ENCODE peak calls at places on chromosomes 11 and 22, in four cellular contexts. O is astrocyte of the spinal cord, Z is aorta, N is heart right ventricle. G is an unnamed sample.

GRCh38 chr11:64074239-64074638 is 38.5 kb downstream of the FLRT1 start:
- DNase-seq in O (no peak), Z (no peak), N (no peak), G (no peak)

GRCh38 chr11:10067629-10068300 is 226.3 kb downstream of the SBF2 start:
- DNase-seq in O (no peak), Z (no peak), N (no peak), G (no peak)

GRCh38 chr22:48918585-48919186 is 909.0 kb downstream of the BRD1 start:
- DNase-seq in O (no peak), Z (peak; percentile 33), N (no peak), G (no peak)

GRCh38 chr11:98798333-98798732 is 222.4 kb upstream of the CNTN5 start:
- DNase-seq in O (no peak), Z (no peak), N (no peak), G (no peak)

GRCh38 chr11:37107415-37107814 is 509.4 kb upstream of the RAG2 start:
- DNase-seq in O (no peak), Z (no peak), N (no peak), G (no peak)

GRCh38 chr22:29842740-29843139 is 4.7 kb upstream of the ASCC2 start:
- DNase-seq in O (peak; percentile 86), Z (no peak), N (no peak), G (peak; percentile 90)

GRCh38 chr22:49196046-49196511 is 631.6 kb downstream of the BRD1 start:
- DNase-seq in O (no peak), Z (peak; percentile 51), N (no peak), G (no peak)

GRCh38 chr11:119729581-119730346 is 764 bp upstream of the NECTIN1 start:
- DNase-seq in O (no peak), Z (peak; percentile 88), N (peak; percentile 72), G (no peak)

GRCh38 chr22:17199131-17199731 is 20.0 kb downstream of the ADA2 start:
- DNase-seq in O (peak; percentile 49), Z (no peak), N (no peak), G (peak; percentile 5)

GRCh38 chr22:44823396-44823795 is 71.0 kb downstream of the ARHGAP8 start:
- DNase-seq in O (no peak), Z (peak; percentile 39), N (no peak), G (no peak)

GRCh38 chr11:65258988-65259387 is 2.8 kb upstream of the POLA2 start:
- DNase-seq in O (no peak), Z (no peak), N (no peak), G (no peak)

GRCh38 chr22:19187716-19188563 is 9.4 kb upstream of the SLC25A1 start:
- DNase-seq in O (no peak), Z (peak; percentile 53), N (no peak), G (no peak)

GRCh38 chr11:860238-861104 is 17.8 kb downstream of the TSPAN4 start:
- DNase-seq in O (no peak), Z (no peak), N (no peak), G (no peak)
- H3K4me3 ChIP-seq in O (no peak overlapping the region), Z (no peak overlapping the region), N (peak overlapping the region; percentile 24), G (no peak overlapping the region)

DNA sequence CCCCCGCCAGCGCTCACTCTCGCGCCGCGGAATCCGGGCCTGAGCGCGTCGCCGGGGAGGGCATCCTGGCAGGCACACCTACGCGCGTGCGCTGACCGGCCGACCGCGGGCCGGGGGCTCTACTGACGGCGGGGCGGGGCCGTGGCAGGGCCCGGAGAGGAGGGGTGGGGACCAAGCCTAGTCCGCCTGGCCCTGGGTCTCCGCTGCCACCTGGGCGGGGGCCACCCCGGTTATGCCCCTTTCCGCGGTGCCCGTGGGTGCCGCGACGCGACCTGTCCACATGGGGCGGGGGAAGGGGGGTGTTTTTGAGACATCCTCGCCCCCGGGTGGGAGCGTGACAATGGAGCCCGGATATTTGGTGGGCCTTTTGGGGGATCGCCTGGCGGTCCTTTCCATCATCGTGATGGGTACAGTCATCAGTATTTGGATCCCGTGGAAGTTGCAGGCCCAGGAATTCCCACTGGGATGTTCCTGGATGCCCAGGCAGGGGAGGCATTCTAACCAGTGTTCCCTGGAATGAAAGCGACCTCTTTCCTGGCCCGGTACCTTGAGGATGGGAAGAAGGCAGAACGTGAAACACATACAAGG is 2.2 kb downstream of the NCAM1 start:
- DNase-seq in O (no peak), Z (no peak), N (no peak), G (no peak)
- H3K4me3 ChIP-seq in O (peak overlapping the region; percentile 53), Z (peak overlapping the region; percentile 15), N (peak overlapping the region; percentile 69), G (peak overlapping the region; percentile 67)

GRCh38 chr11:17722000-17722643 is 2.8 kb downstream of the MYOD1 start:
- DNase-seq in O (peak; percentile 30), Z (no peak), N (no peak), G (no peak)

GRCh38 chr11:17719940-17720795 is 797 bp downstream of the MYOD1 start:
- DNase-seq in O (no peak), Z (no peak), N (no peak), G (no peak)

GRCh38 chr11:17720796-17721171 is 1.4 kb downstream of the MYOD1 start:
- DNase-seq in O (no peak), Z (no peak), N (no peak), G (no peak)

GRCh38 chr11:17719028-17719939 is at the start of gene MYOD1:
- DNase-seq in O (peak; percentile 28), Z (no peak), N (no peak), G (peak; percentile 29)

DNA sequence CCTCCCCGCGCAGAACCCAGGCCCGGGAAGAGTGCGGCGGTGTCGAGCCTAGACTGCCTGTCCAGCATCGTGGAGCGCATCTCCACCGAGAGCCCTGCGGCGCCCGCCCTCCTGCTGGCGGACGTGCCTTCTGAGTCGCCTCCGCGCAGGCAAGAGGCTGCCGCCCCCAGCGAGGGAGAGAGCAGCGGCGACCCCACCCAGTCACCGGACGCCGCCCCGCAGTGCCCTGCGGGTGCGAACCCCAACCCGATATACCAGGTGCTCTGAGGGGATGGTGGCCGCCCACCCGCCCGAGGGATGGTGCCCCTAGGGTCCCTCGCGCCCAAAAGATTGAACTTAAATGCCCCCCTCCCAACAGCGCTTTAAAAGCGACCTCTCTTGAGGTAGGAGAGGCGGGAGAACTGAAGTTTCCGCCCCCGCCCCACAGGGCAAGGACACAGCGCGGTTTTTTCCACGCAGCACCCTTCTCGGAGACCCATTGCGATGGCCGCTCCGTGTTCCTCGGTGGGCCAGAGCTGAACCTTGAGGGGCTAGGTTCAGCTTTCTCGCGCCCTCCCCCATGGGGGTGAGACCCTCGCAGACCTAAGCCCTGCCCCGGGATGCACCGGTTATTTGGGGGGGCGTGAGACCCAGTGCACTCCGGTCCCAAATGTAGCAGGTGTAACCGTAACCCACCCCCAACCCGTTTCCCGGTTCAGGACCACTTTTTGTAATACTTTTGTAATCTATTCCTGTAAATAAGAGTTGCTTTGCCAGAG is 2.0 kb downstream of the MYOD1 start:
- DNase-seq in O (no peak), Z (peak; percentile 64), N (no peak), G (no peak)
- H3K4me3 ChIP-seq in O (peak overlapping the region; percentile 28), Z (no peak overlapping the region), N (no peak overlapping the region), G (peak overlapping the region; percentile 60)

GRCh38 chr11:62601364-62602140 is at the start of gene MTA2:
- DNase-seq in O (peak; percentile 99), Z (peak; percentile 99), N (peak; percentile 98), G (peak; percentile 89)

GRCh38 chr11:62600367-62601113 is 1.1 kb downstream of the MTA2 start:
- DNase-seq in O (no peak), Z (no peak), N (no peak), G (no peak)

GRCh38 chr11:62599069-62599696 is 2.5 kb downstream of the MTA2 start:
- DNase-seq in O (peak; percentile 98), Z (peak; percentile 96), N (peak; percentile 89), G (peak; percentile 98)

GRCh38 chr11:62601114-62601363 is 626 bp downstream of the MTA2 start:
- DNase-seq in O (no peak), Z (peak; percentile 91), N (peak; percentile 69), G (no peak)

DNA sequence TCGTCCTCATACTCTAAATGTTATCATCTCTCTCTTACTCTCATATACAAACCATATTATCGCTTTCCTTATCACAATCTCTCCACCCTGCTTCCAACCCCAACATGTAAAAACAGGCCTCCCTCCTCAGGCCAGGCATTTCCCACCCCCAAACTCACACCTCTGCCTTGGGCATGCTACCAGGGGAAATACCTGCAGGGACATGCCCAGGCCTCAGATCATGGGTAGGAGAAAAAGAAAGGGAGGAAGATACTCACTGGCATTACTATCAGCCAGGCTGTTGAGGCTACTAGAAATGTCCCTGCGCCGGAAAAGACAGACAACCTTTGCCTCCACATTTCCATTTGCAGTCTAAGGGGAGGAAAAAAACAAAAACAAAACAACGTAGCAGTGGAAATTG is 1.8 kb downstream of the MTA2 start:
- DNase-seq in O (no peak), Z (no peak), N (no peak), G (no peak)
- H3K4me3 ChIP-seq in O (peak overlapping the region; percentile 95), Z (no peak overlapping the region), N (peak overlapping the region; percentile 93), G (peak overlapping the region; percentile 96)

DNA sequence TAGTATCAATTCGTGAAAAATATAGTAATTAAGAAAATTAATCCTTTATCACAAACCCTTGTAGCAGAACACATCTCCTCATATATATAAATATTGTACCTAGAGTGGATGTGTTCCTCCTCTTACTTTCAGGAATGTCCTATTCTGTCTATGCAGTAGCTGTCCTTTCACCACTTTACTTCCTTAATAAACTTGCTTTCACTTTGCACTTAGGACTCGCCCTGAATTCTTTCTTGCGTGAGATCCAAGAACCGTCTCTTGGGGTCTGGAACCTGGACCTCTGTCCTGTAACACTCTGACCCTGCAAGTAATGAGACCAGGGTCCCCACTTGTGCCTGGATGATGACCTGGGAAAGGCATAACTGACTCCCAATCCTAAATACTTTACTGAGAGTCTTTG is 69.5 kb downstream of the FAM168A start:
- DNase-seq in O (no peak), Z (no peak), N (no peak), G (no peak)
- H3K4me3 ChIP-seq in O (no peak overlapping the region), Z (no peak overlapping the region), N (peak overlapping the region; percentile 37), G (no peak overlapping the region)